ENCODE peak calls at places on chromosomes 5 and 9, in five cellular contexts. U, B, N, Q and P are unnamed samples.

GRCh38 chr9:20692554-20692953 is 8.5 kb downstream of the FOCAD start:
- DNase-seq in B (no peak), U (no peak), N (peak; percentile 66), Q (peak; percentile 34), P (no peak)

GRCh38 chr9:93574900-93575705 is 1.3 kb upstream of the PHF2 start:
- DNase-seq in U (no peak), B (no peak), N (no peak), Q (no peak), P (no peak)

GRCh38 chr9:90124961-90125360 is 517.7 kb downstream of the DIRAS2 start:
- DNase-seq in U (no peak), Q (peak; percentile 19), B (no peak), N (no peak), P (no peak)

GRCh38 chr9:26551971-26552370 is 340.6 kb downstream of the CAAP1 start:
- DNase-seq in U (no peak), B (no peak), Q (no peak), N (no peak), P (no peak)

GRCh38 chr9:17436854-17437253 is 142.0 kb upstream of the SH3GL2 start:
- DNase-seq in U (no peak), Q (no peak), N (no peak), B (no peak), P (no peak)

GRCh38 chr9:17121264-17121663 is 13.6 kb upstream of the CNTLN start:
- DNase-seq in U (no peak), B (no peak), N (no peak), Q (no peak), P (no peak)

GRCh38 chr9:6780690-6781089 is 22.9 kb downstream of the KDM4C start:
- DNase-seq in B (no peak), Q (peak; percentile 46), N (peak; percentile 58), U (peak; percentile 29), P (no peak)

GRCh38 chr5:150021491-150022162 is 21.1 kb downstream of the HMGXB3 start:
- DNase-seq in Q (peak; percentile 67), N (peak; percentile 19), B (peak; percentile 93), U (peak; percentile 80), P (no peak)

GRCh38 chr5:10539685-10539998 is 24.2 kb upstream of the ANKRD33B start:
- DNase-seq in N (peak; percentile 49), B (no peak), U (peak; percentile 31), Q (no peak), P (no peak)

GRCh38 chr9:94895668-94896067 is 169.2 kb downstream of the AOPEP start:
- DNase-seq in B (no peak), U (no peak), N (no peak), Q (no peak), P (no peak)

GRCh38 chr5:135015942-135016341 is 18.1 kb downstream of the PITX1 start:
- DNase-seq in U (no peak), N (no peak), Q (no peak), B (no peak), P (no peak)

GRCh38 chr9:69058101-69058500 is 22.5 kb downstream of the FXN start:
- DNase-seq in U (no peak), Q (no peak), B (no peak), N (no peak), P (no peak)

GRCh38 chr5:142475102-142475501 is 150.3 kb upstream of the SPRY4 start:
- DNase-seq in U (no peak), B (peak; percentile 54), N (no peak), Q (no peak), P (no peak)

GRCh38 chr9:133119461-133120342 is 1.3 kb downstream of the RALGDS start:
- DNase-seq in N (peak; percentile 4), U (no peak), Q (peak; percentile 44), B (peak; percentile 62), P (no peak)

GRCh38 chr5:127029513-127030258 is 672 bp downstream of the MARCHF3 start:
- DNase-seq in Q (peak; percentile 63), B (peak; percentile 77), U (peak; percentile 76), N (peak; percentile 65), P (peak; percentile 68)

GRCh38 chr9:126496781-126497667 is 116.7 kb upstream of the LMX1B start:
- DNase-seq in U (no peak), B (no peak), N (no peak), Q (no peak), P (no peak)

GRCh38 chr9:77304543-77304942 is 127.2 kb downstream of the VPS13A start:
- DNase-seq in N (peak; percentile 11), B (no peak), U (no peak), Q (peak; percentile 4), P (no peak)

GRCh38 chr9:77307166-77307565 is 129.8 kb downstream of the VPS13A start:
- DNase-seq in B (peak; percentile 65), Q (no peak), N (no peak), U (no peak), P (no peak)

GRCh38 chr9:77305622-77306365 is 128.5 kb downstream of the VPS13A start:
- DNase-seq in B (peak; percentile 92), Q (peak; percentile 13), N (peak; percentile 43), U (peak; percentile 6), P (no peak)
- H3K4me3 ChIP-seq in B (no peak overlapping the region), Q (no peak overlapping the region), N (no peak overlapping the region), U (no peak overlapping the region), P (no peak overlapping the region)

GRCh38 chr5:175340180-175340579 is 103.8 kb downstream of the DRD1 start:
- DNase-seq in U (no peak), B (no peak), N (no peak), Q (no peak), P (no peak)

GRCh38 chr5:175335691-175336090 is 108.3 kb downstream of the DRD1 start:
- DNase-seq in B (no peak), Q (no peak), N (no peak), U (no peak), P (no peak)

GRCh38 chr5:175336781-175337180 is 107.2 kb downstream of the DRD1 start:
- DNase-seq in U (no peak), N (no peak), Q (no peak), B (no peak), P (no peak)

GRCh38 chr5:175343292-175343691 is 100.7 kb downstream of the DRD1 start:
- DNase-seq in Q (no peak), B (no peak), U (no peak), N (no peak), P (no peak)

GRCh38 chr5:175337680-175338079 is 106.3 kb downstream of the DRD1 start:
- DNase-seq in N (no peak), Q (no peak), U (no peak), B (no peak), P (no peak)
- H3K4me3 ChIP-seq in N (no peak overlapping the region), Q (no peak overlapping the region), U (no peak overlapping the region), B (no peak overlapping the region), P (no peak overlapping the region)

GRCh38 chr5:541888-542692 is 17.8 kb upstream of the SLC9A3 start:
- DNase-seq in U (no peak), Q (no peak), N (no peak), B (no peak), P (no peak)

GRCh38 chr5:538801-539468 is 14.7 kb upstream of the SLC9A3 start:
- DNase-seq in B (no peak), U (no peak), N (no peak), Q (no peak), P (no peak)

GRCh38 chr5:539469-540214 is 15.4 kb upstream of the SLC9A3 start:
- DNase-seq in B (no peak), Q (no peak), N (no peak), U (no peak), P (no peak)

GRCh38 chr5:541148-541887 is 17.1 kb upstream of the SLC9A3 start:
- DNase-seq in U (no peak), B (no peak), Q (no peak), N (no peak), P (no peak)

GRCh38 chr5:540215-541147 is 16.2 kb upstream of the SLC9A3 start:
- DNase-seq in U (no peak), Q (no peak), B (no peak), N (no peak), P (no peak)
- H3K4me3 ChIP-seq in U (no peak overlapping the region), Q (no peak overlapping the region), B (no peak overlapping the region), N (no peak overlapping the region), P (no peak overlapping the region)

DNA sequence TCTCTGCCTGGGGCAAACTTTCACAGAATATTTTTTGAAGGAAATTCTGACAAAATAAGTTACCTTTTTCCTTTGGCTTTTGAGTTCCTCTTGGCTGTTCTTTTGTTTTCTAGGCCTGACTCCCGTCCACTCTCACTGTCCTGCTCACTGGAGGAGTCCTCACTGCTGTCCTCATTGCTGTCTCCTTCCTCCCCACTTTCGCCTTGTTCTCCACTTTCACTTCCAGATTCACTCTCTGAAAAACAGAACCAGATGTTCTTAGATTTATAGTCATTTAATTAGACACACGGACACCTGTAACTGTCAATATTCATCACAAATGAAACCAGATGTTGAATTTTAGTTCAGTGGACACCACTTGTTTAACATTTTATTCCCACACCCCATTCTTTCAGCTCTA is 180.8 kb downstream of the AP3B1 start:
- DNase-seq in U (no peak), Q (no peak), B (no peak), N (no peak), P (no peak)
- H3K4me3 ChIP-seq in U (no peak overlapping the region), Q (no peak overlapping the region), B (no peak overlapping the region), N (no peak overlapping the region), P (no peak overlapping the region)

GRCh38 chr5:102762095-102762534 is 7.0 kb downstream of the PAM start:
- DNase-seq in N (peak; percentile 47), U (peak; percentile 68), B (peak; percentile 74), Q (peak; percentile 30), P (no peak)
- H3K4me3 ChIP-seq in N (no peak overlapping the region), U (no peak overlapping the region), B (no peak overlapping the region), Q (no peak overlapping the region), P (no peak overlapping the region)

DNA sequence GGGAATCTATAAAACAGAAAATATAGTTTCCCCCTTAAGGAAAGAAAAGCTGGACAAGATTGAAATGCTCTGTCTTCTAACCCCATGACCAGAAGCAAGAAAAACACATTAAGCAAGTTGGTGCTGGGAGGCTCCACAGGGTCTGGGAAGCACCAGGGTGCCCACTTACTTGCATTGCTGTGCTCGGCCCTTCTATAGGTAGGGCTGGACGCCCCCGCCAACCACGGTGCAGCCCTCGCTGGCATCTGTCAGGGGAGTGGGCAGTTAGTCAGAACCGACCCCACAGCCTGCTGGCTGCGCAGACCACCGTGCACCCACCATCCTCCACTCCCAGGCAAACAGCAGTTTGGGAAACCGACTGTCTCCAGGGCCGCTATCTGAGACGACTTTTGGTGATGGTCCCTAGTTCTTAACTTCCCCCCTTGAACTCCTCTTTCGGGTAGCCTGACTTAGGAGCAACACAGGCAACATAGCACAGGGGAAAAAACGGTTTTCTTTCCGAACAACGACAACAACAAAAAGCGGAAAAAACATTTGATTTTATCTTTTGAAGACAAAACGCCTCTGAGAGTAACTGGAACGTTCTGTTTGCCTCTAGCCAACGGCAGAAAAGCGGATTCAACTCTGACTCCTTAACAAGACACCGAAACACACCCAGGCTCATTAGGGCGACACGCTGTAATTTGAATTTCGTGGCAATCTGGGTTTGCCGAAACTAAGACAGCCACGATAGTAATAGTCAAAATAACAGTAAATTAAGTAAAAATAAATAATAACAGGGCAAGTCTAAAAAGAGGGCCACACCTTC is 3.9 kb downstream of the IRX2 start:
- DNase-seq in U (no peak), Q (no peak), N (no peak), B (peak; percentile 37), P (peak; percentile 28)
- H3K4me3 ChIP-seq in U (peak overlapping the region; percentile 25), Q (peak overlapping the region; percentile 14), N (no peak overlapping the region), B (peak overlapping the region; percentile 88), P (peak overlapping the region; percentile 45)

GRCh38 chr9:33294670-33295432 is 4.5 kb downstream of the NFX1 start:
- DNase-seq in B (no peak), Q (no peak), N (no peak), U (no peak), P (no peak)
- H3K4me3 ChIP-seq in B (no peak overlapping the region), Q (no peak overlapping the region), N (no peak overlapping the region), U (no peak overlapping the region), P (no peak overlapping the region)